ENCODE peak calls at places on chromosomes 13 and 19, in seven cellular contexts. N, F, X, P, G, B and L are unnamed samples.

GRCh38 chr13:46171223-46171622 is 10.8 kb downstream of the LCP1 start:
- DNase-seq in F (no peak), X (no peak), P (no peak), G (no peak), B (no peak), N (no peak), L (no peak)

GRCh38 chr13:66513728-66514127 is 716.4 kb downstream of the PCDH9 start:
- DNase-seq in P (no peak), N (no peak), F (no peak), B (peak; percentile 71), X (no peak), G (no peak), L (no peak)

GRCh38 chr19:41420101-41420880 is 6.9 kb downstream of the B3GNT8 start:
- DNase-seq in F (no peak), B (no peak), G (no peak), X (no peak), N (no peak), P (no peak), L (no peak)

GRCh38 chr19:3788991-3789778 is 3.0 kb upstream of the MATK start:
- DNase-seq in B (no peak), X (no peak), G (no peak), F (no peak), P (no peak), N (no peak), L (no peak)

GRCh38 chr13:106499905-106500304 is 35.6 kb downstream of the EFNB2 start:
- DNase-seq in N (no peak), P (no peak), F (no peak), G (no peak), B (no peak), X (no peak), L (no peak)

GRCh38 chr13:32515246-32515645 is 23.3 kb downstream of the N4BP2L2 start:
- DNase-seq in G (no peak), X (no peak), F (no peak), B (no peak), P (no peak), N (no peak), L (no peak)

GRCh38 chr19:51761696-51762095 is 716 bp downstream of the FPR2 start:
- DNase-seq in N (no peak), X (no peak), F (no peak), B (no peak), G (no peak), P (no peak), L (no peak)

GRCh38 chr13:47000166-47000565 is 103.3 kb upstream of the HTR2A start:
- DNase-seq in B (no peak), G (no peak), N (no peak), X (no peak), P (no peak), F (no peak), L (no peak)

GRCh38 chr19:13103961-13104847 is 1.5 kb upstream of the LYL1 start:
- DNase-seq in B (peak; percentile 94), G (no peak), F (no peak), P (peak; percentile 85), N (peak; percentile 57), X (no peak), L (peak; percentile 51)

GRCh38 chr13:94228781-94229180 is 250.7 kb downstream of the DCT start:
- DNase-seq in N (no peak), P (no peak), B (no peak), G (no peak), X (no peak), F (no peak), L (no peak)

GRCh38 chr19:33289261-33289660 is 13.1 kb downstream of the CEBPA start:
- DNase-seq in F (no peak), P (no peak), G (no peak), X (no peak), N (no peak), B (no peak), L (no peak)

GRCh38 chr13:108115739-108116138 is 99.6 kb downstream of the LIG4 start:
- DNase-seq in P (no peak), B (no peak), X (no peak), F (no peak), G (no peak), N (no peak), L (no peak)

GRCh38 chr13:24887759-24888158 is 123.8 kb downstream of the RNF17 start:
- DNase-seq in N (no peak), B (no peak), G (no peak), F (no peak), P (no peak), X (no peak), L (no peak)

GRCh38 chr13:40236566-40237168 is 429.8 kb downstream of the FOXO1 start:
- DNase-seq in P (no peak), X (peak; percentile 28), G (peak; percentile 84), N (no peak), F (no peak), B (no peak), L (peak; percentile 92)

GRCh38 chr19:40348961-40349507 is 539 bp downstream of the PLD3 start:
- DNase-seq in G (no peak), F (no peak), P (no peak), N (no peak), X (no peak), B (peak; percentile 55), L (no peak)

GRCh38 chr13:54185101-54185500 is 1156.5 kb downstream of the OLFM4 start:
- DNase-seq in G (no peak), F (no peak), P (no peak), B (no peak), N (no peak), X (no peak), L (no peak)

GRCh38 chr19:33191501-33191900 is 2.6 kb upstream of the LRP3 start:
- DNase-seq in F (no peak), N (no peak), G (no peak), P (no peak), B (no peak), X (no peak), L (no peak)

GRCh38 chr19:36604656-36605100 is 435 bp upstream of the ZNF382 start:
- DNase-seq in G (peak; percentile 77), F (no peak), X (peak; percentile 47), N (no peak), B (peak; percentile 55), P (peak; percentile 70), L (peak; percentile 17)

GRCh38 chr19:10502524-10503001 is 593 bp downstream of the KEAP1 start:
- DNase-seq in G (peak; percentile 97), X (peak; percentile 85), P (peak; percentile 96), B (peak; percentile 85), N (peak; percentile 57), F (peak; percentile 89), L (peak; percentile 92)

GRCh38 chr19:21402303-21402985 is 5.5 kb downstream of the ZNF493 start:
- DNase-seq in G (no peak), X (no peak), P (no peak), B (no peak), F (no peak), N (no peak), L (no peak)

DNA sequence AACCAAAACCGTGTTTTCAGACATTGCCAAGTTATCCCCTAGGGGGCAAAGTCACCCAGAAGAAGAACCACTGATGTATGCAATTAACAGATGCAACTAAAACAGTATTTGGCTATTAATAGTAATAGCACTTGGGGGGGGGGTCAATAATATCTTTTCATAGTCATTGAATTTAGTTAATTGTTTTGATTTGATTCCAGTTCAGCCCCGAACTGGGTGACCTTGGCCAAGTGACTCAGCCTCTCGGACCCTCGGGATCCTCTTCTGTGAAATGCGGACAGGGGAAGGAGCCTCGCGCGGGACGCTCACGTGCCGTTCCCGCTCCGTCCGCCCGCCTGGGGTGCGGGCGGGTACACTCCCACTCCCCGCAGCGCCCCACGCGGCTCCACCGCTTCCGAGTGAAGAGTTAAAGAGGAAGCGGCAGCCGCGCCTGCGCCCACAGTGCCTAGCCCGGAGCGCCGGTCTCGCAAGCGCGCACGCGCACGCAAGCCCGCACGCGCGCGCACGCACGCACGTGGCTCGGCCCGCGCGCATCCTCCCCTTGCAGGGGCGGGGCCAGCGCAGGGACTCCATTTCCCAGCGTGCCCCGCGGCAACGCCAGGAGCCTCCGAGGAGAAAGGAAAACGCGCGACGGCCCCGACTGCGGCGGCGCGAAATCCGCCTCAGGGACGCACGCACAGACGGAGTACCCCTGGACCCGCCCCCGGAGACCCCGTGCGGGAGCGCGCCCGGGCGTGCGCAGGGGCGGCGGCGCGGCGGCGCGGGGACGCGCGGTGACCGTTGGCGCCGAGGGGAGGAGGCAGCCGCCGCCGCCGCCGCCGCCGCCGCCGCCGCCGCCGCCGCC is at the start of gene DAZAP1:
- DNase-seq in B (peak; percentile 99), N (peak; percentile 83), X (peak; percentile 99), G (peak; percentile 99), P (peak; percentile 100), F (peak; percentile 100), L (peak; percentile 99)
- TF ChIP-seq POLR2A in B (peak; percentile 81), N (peak; percentile 30), X (peak; percentile 54), G (no peak), P (no peak), F (no peak), L (peak; percentile 64)

GRCh38 chr13:80931766-80932165 is 590.8 kb upstream of the SPRY2 start:
- DNase-seq in G (no peak), B (no peak), X (no peak), F (no peak), N (no peak), P (no peak), L (no peak)

GRCh38 chr13:80928241-80928640 is 587.3 kb upstream of the SPRY2 start:
- DNase-seq in B (no peak), X (no peak), F (no peak), P (no peak), N (no peak), G (no peak), L (no peak)

GRCh38 chr13:80931118-80931517 is 590.2 kb upstream of the SPRY2 start:
- DNase-seq in B (no peak), P (no peak), X (no peak), F (no peak), N (no peak), G (no peak), L (no peak)
- H3K27me3 ChIP-seq in B (no peaks in the 10 kb centered on the region), P (no peaks in the 10 kb centered on the region), X (no peaks in the 10 kb centered on the region), F (no peaks in the 10 kb centered on the region), N (no peaks in the 10 kb centered on the region), G (no peaks in the 10 kb centered on the region), L (no peaks in the 10 kb centered on the region)

DNA sequence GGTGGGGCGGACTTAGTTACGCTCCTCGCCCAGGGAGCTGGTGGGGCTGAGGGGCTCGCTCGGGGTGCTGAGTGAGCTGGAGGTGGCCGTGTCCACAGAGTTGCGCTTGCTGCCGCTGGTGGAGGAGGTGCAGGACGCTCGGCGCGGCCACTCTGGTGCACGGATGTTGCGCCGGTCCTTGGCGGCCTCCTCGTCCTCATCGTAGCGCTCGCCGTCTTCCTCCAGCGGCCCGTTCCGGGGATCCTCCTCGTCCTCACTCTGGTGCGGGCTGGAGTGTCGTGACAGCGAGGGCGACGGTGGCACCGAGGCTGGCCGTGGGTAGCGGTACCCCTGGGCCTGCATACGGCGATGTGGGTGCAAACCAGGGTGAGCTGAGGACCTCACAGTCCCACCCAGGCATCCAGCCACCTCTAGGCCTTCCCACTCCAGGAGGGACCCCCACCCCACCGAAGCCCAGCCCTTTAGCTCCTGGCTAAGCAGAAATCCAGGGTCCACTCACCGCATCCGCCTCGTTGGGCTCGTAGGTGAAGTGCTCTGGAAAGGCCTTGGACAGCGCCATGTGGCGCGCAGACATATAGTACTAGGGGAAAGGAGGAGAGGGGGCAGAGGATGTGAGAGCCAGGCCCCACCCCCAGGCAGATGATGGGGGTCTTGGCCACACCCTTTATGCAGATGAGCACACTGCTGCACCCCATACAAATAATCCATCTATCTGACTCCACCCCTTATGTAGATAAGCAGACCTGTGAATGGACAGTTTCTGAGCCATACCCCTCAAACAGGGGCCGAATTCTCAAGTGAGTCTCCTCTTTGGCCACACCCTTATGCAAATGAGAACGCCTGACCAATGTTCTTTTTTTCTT is 4.4 kb downstream of the FTL start:
- DNase-seq in B (no peak), N (no peak), G (no peak), F (no peak), X (no peak), P (no peak), L (no peak)
- TF ChIP-seq POLR2A in B (no peak), N (no peak), G (no peak), F (no peak), X (no peak), P (no peak), L (no peak)

GRCh38 chr19:29524912-29525870 is 603 bp upstream of the VSTM2B start:
- DNase-seq in G (no peak), F (no peak), N (no peak), B (no peak), X (no peak), P (no peak), L (no peak)
- H3K27me3 ChIP-seq in G (peaks cover 95% of the 10 kb centered on the region), F (peaks cover 88% of the 10 kb centered on the region), N (peaks cover 43% of the 10 kb centered on the region), B (peaks cover 38% of the 10 kb centered on the region), X (peaks cover 61% of the 10 kb centered on the region), P (peaks cover 68% of the 10 kb centered on the region), L (peaks cover 3% of the 10 kb centered on the region)